ENCODE peak calls at places on chromosomes 12 and 14, in nine cellular contexts. S is left colon; N is EL; A is HFFc6; F is CD8-positive, alpha-beta memory T cell; B is NCI-H2029 treated with DMSO at 0.1 percent for 48 hours; O is H7; I is endothelial cell; T is Kasumi-1. H is an unnamed sample.

GRCh38 chr14:75631453-75631831 is 29.2 kb downstream of the ERG28 start:
- DNase-seq in S (no peak), N (no peak), A (no peak), F (no peak), B (no peak), O (peak; percentile 42), I (no peak), T (no peak), H (no peak)

GRCh38 chr12:72610854-72611358 is 338.7 kb downstream of the TRHDE start:
- DNase-seq in S (no peak), N (no peak), A (no peak), F (no peak), B (no peak), O (peak; percentile 10), I (no peak), T (no peak), H (no peak)

GRCh38 chr14:39621678-39622077 is 189.4 kb upstream of the FBXO33 start:
- DNase-seq in S (no peak), N (no peak), A (no peak), F (no peak), B (no peak), O (no peak), I (no peak), T (no peak), H (no peak)

GRCh38 chr14:29016050-29016900 is 249.7 kb downstream of the FOXG1 start:
- DNase-seq in S (no peak), N (peak; percentile 49), A (peak; percentile 16), F (no peak), B (no peak), O (peak; percentile 11), I (peak; percentile 68), T (peak; percentile 67), H (peak; percentile 75)

GRCh38 chr14:51774209-51774608 is 86.2 kb upstream of the GNG2 start:
- DNase-seq in S (no peak), N (no peak), A (no peak), F (no peak), B (no peak), O (no peak), I (no peak), T (no peak), H (no peak)

GRCh38 chr14:52253503-52253902 is 14.0 kb upstream of the PTGDR start:
- DNase-seq in S (no peak), N (no peak), A (no peak), F (no peak), B (no peak), O (peak; percentile 28), I (no peak), T (no peak), H (peak; percentile 43)

GRCh38 chr12:54412348-54412747 is 6.7 kb downstream of the ITGA5 start:
- DNase-seq in S (no peak), N (no peak), A (no peak), F (peak; percentile 19), B (no peak), O (peak; percentile 48), I (no peak), T (no peak), H (no peak)

GRCh38 chr14:104120281-104120741 is 18.1 kb upstream of the KIF26A start:
- DNase-seq in S (no peak), N (no peak), A (no peak), F (no peak), B (no peak), O (peak; percentile 35), I (no peak), T (no peak), H (no peak)

GRCh38 chr14:99436247-99437180 is 44.1 kb downstream of the SETD3 start:
- DNase-seq in S (no peak), N (no peak), A (peak; percentile 56), F (no peak), B (no peak), O (no peak), I (no peak), T (no peak), H (no peak)

GRCh38 chr12:40146800-40147797 is 41.2 kb upstream of the SLC2A13 start:
- DNase-seq in S (no peak), N (no peak), A (no peak), F (no peak), B (no peak), O (no peak), I (no peak), T (no peak), H (no peak)

GRCh38 chr14:81169711-81170103 is 51.1 kb downstream of the GTF2A1 start:
- DNase-seq in S (peak; percentile 66), N (peak; percentile 31), A (no peak), F (no peak), B (no peak), O (no peak), I (no peak), T (peak; percentile 43), H (peak; percentile 52)